ENCODE peak calls at places on chromosomes 3 and 15, in nine cellular contexts. I is activated naive CD8-positive, alpha-beta T cell treated with anti-CD3 and anti-CD28 coated beads for 36 hours; D is stimulated activated CD4-positive, alpha-beta T cell treated with anti-CD3 and anti-CD28 coated beads, Interleukin-12 subunit alpha, Interleukin-12 subunit beta, amount 100 ng/mL, for 48 hours; M is kidney glomerular epithelial cell; W is M059J; T is Caki2; Y is head of caudate nucleus; B is lower lobe of right lung; L is activated CD8-positive, alpha-beta memory T cell treated with anti-CD3 and anti-CD28 coated beads for 48 hours. Z is an unnamed sample.

GRCh38 chr15:34243226-34243625 is 18.4 kb downstream of the EMC4 start:
- DNase-seq in M (no peak), W (no peak), Y (no peak), B (no peak), L (no peak), D (no peak), I (no peak), T (no peak), Z (no peak)

GRCh38 chr3:140143670-140144069 is 208.7 kb downstream of the CLSTN2 start:
- DNase-seq in Y (peak; percentile 42), I (no peak), M (no peak), D (no peak), W (no peak), B (no peak), T (no peak), L (no peak), Z (no peak)

GRCh38 chr3:120498947-120499346 is 48.2 kb upstream of the FSTL1 start:
- DNase-seq in T (peak; percentile 46), B (no peak), D (no peak), L (no peak), I (no peak), Y (no peak), W (peak; percentile 97), M (peak; percentile 94), Z (no peak)

GRCh38 chr15:88647362-88648105 is 8.7 kb downstream of the ISG20 start:
- DNase-seq in T (no peak), D (no peak), L (no peak), Y (peak; percentile 33), B (no peak), M (no peak), I (no peak), W (no peak), Z (no peak)

GRCh38 chr3:17852217-17852616 is 109.8 kb upstream of the TBC1D5 start:
- DNase-seq in T (no peak), M (no peak), I (no peak), D (no peak), L (no peak), W (no peak), B (no peak), Y (no peak), Z (no peak)

GRCh38 chr3:32725721-32726120 is 40.7 kb downstream of the CNOT10 start:
- DNase-seq in B (no peak), L (no peak), M (no peak), I (no peak), W (peak; percentile 12), D (no peak), T (no peak), Y (no peak), Z (no peak)

GRCh38 chr15:99430881-99431401 is 134.8 kb upstream of the MEF2A start:
- DNase-seq in I (no peak), L (no peak), W (no peak), T (no peak), B (peak; percentile 39), M (no peak), D (no peak), Y (no peak), Z (no peak)

GRCh38 chr3:116112686-116113085 is 332.6 kb downstream of the LSAMP start:
- DNase-seq in L (no peak), T (no peak), B (no peak), Y (no peak), M (no peak), W (no peak), D (no peak), I (no peak), Z (no peak)

GRCh38 chr3:193407688-193408087 is 29.1 kb upstream of the ATP13A5 start:
- DNase-seq in D (no peak), Y (no peak), L (no peak), T (no peak), M (no peak), W (no peak), B (no peak), I (no peak), Z (no peak)

GRCh38 chr3:127732303-127732702 is 59.6 kb downstream of the ABTB1 start:
- DNase-seq in D (no peak), L (no peak), T (no peak), Y (no peak), I (no peak), W (no peak), M (no peak), B (no peak), Z (no peak)

GRCh38 chr3:50268276-50268675 is 671 bp upstream of the SEMA3B start:
- DNase-seq in M (no peak), B (no peak), L (no peak), I (no peak), T (no peak), W (no peak), D (no peak), Y (no peak), Z (no peak)

GRCh38 chr3:52388348-52388821 is 56.5 kb downstream of the SEMA3G start:
- DNase-seq in Y (no peak), I (no peak), W (no peak), T (no peak), L (no peak), M (no peak), D (no peak), B (no peak), Z (no peak)

GRCh38 chr3:10594915-10595314 is 89.5 kb upstream of the ATP2B2 start:
- DNase-seq in T (peak; percentile 69), Y (no peak), M (peak; percentile 3), D (peak; percentile 9), I (peak; percentile 49), L (no peak), B (no peak), W (peak; percentile 37), Z (peak; percentile 52)

GRCh38 chr3:707041-707440 is 385.8 kb upstream of the CNTN6 start:
- DNase-seq in M (no peak), Y (no peak), I (no peak), L (no peak), B (no peak), W (no peak), D (no peak), T (no peak), Z (no peak)

GRCh38 chr3:159721324-159721723 is 267.3 kb upstream of the IL12A start:
- DNase-seq in T (no peak), I (no peak), D (no peak), W (no peak), Y (no peak), M (no peak), L (no peak), B (no peak), Z (no peak)

GRCh38 chr15:67831363-67831762 is 6.1 kb downstream of the SKOR1 start:
- DNase-seq in D (no peak), L (no peak), I (no peak), B (no peak), W (no peak), T (no peak), Y (no peak), M (no peak), Z (no peak)

GRCh38 chr15:101068961-101069734 is 150.0 kb downstream of the LRRK1 start:
- DNase-seq in L (no peak), Y (no peak), T (no peak), W (peak; percentile 28), M (no peak), D (no peak), B (peak; percentile 45), I (no peak), Z (no peak)

GRCh38 chr15:47670365-47670764 is 46.9 kb upstream of the SEMA6D start:
- DNase-seq in Y (no peak), T (no peak), W (no peak), M (no peak), B (no peak), D (no peak), L (no peak), I (no peak), Z (no peak)

GRCh38 chr3:149307435-149307783 is 26.0 kb downstream of the TM4SF18 start:
- DNase-seq in D (no peak), B (no peak), W (no peak), Y (no peak), L (no peak), M (no peak), T (no peak), I (no peak), Z (no peak)

GRCh38 chr3:143736205-143736604 is 112.1 kb downstream of the SLC9A9 start:
- DNase-seq in T (no peak), B (no peak), D (no peak), W (no peak), L (no peak), I (no peak), Y (no peak), M (no peak), Z (no peak)

GRCh38 chr3:65406470-65406869 is 632.2 kb downstream of the MAGI1 start:
- DNase-seq in D (no peak), Y (no peak), W (no peak), M (no peak), B (no peak), T (no peak), I (no peak), L (no peak), Z (no peak)

GRCh38 chr3:188415196-188415595 is 261.2 kb downstream of the LPP start:
- DNase-seq in B (no peak), W (peak; percentile 26), I (no peak), D (no peak), T (no peak), L (no peak), Y (no peak), M (no peak), Z (no peak)

GRCh38 chr3:32420138-32420981 is 28.7 kb downstream of the CMTM7 start:
- DNase-seq in Y (no peak), I (peak; percentile 60), L (no peak), B (no peak), D (no peak), T (peak; percentile 98), W (peak; percentile 90), M (peak; percentile 88), Z (peak; percentile 87)

GRCh38 chr3:99256788-99257187 is 355.3 kb upstream of the DCBLD2 start:
- DNase-seq in L (no peak), T (no peak), M (peak; percentile 15), B (no peak), D (no peak), I (no peak), Y (no peak), W (peak; percentile 26), Z (no peak)

GRCh38 chr15:78035319-78035718 is 42.2 kb downstream of the TBC1D2B start:
- DNase-seq in L (no peak), D (no peak), Y (no peak), B (no peak), M (peak; percentile 22), W (no peak), T (no peak), I (peak; percentile 45), Z (no peak)

GRCh38 chr15:49686626-49687025 is 65.8 kb downstream of the DTWD1 start:
- DNase-seq in I (no peak), L (no peak), M (peak; percentile 46), W (peak; percentile 82), T (peak; percentile 9), D (no peak), Y (no peak), B (no peak), Z (no peak)

GRCh38 chr3:128067481-128067880 is 15.2 kb downstream of the SEC61A1 start:
- DNase-seq in Y (no peak), I (no peak), D (no peak), M (no peak), B (no peak), T (no peak), L (no peak), W (no peak), Z (no peak)

GRCh38 chr15:59052915-59053407 is 52.0 kb upstream of the CCNB2 start:
- DNase-seq in T (no peak), B (no peak), L (no peak), W (no peak), M (no peak), Y (no peak), D (no peak), I (no peak), Z (no peak)

GRCh38 chr15:42577514-42578031 is 2.2 kb downstream of the STARD9 start:
- DNase-seq in L (no peak), T (no peak), I (no peak), Y (no peak), D (no peak), W (peak; percentile 59), B (no peak), M (no peak), Z (no peak)

GRCh38 chr3:150080058-150080730 is 109.5 kb upstream of the PFN2 start:
- DNase-seq in T (no peak), M (no peak), W (peak; percentile 44), L (no peak), B (no peak), D (no peak), Y (peak; percentile 38), I (no peak), Z (no peak)

GRCh38 chr15:69304176-69304533 is 5.4 kb downstream of the PAQR5 start:
- DNase-seq in M (peak; percentile 78), B (no peak), Y (no peak), T (peak; percentile 93), L (no peak), W (peak; percentile 90), I (no peak), D (no peak), Z (peak; percentile 42)